ENCODE peak calls at places on chromosomes 2 and 18, in ten cellular contexts. P is WERI-Rb-1, O is PC-3, S is mammary epithelial cell, B is Peyer's patch, E is uterus, L is BE2C, A is pancreas, Z is heart left ventricle, M is upper lobe of left lung. J is an unnamed sample.

GRCh38 chr18:54261894-54262293 is 7.4 kb upstream of the POLI start:
- DNase-seq in P (no peak), O (no peak), S (no peak), B (peak; percentile 67), E (no peak), L (no peak), A (no peak), Z (no peak), M (no peak), J (no peak)

GRCh38 chr2:55721601-55722215 is 28.1 kb upstream of the PNPT1 start:
- DNase-seq in P (no peak), O (peak; percentile 82), S (peak; percentile 69), B (no peak), E (no peak), L (no peak), A (no peak), Z (no peak), M (no peak), J (no peak)

GRCh38 chr18:25876334-25876979 is 214.0 kb downstream of the SS18 start:
- DNase-seq in P (no peak), O (no peak), S (no peak), B (no peak), E (no peak), L (no peak), A (no peak), Z (no peak), M (no peak), J (no peak)

GRCh38 chr2:23719721-23720120 is 207.2 kb downstream of the ATAD2B start:
- DNase-seq in P (no peak), O (no peak), S (no peak), B (no peak), E (no peak), L (no peak), A (no peak), Z (no peak), M (no peak), J (no peak)

GRCh38 chr2:233419626-233420431 is 65.5 kb downstream of the DGKD start:
- DNase-seq in P (no peak), O (no peak), S (peak; percentile 39), B (peak; percentile 61), E (no peak), L (no peak), A (no peak), Z (no peak), M (no peak), J (no peak)

GRCh38 chr2:74915743-74916142 is 42.7 kb upstream of the POLE4 start:
- DNase-seq in P (no peak), O (peak; percentile 53), S (peak; percentile 62), B (no peak), E (no peak), L (no peak), A (no peak), Z (no peak), M (no peak), J (no peak)

GRCh38 chr2:239778042-239778811 is 246.9 kb downstream of the NDUFA10 start:
- DNase-seq in P (no peak), O (no peak), S (no peak), B (peak; percentile 26), E (no peak), L (no peak), A (peak; percentile 4), Z (no peak), M (peak; percentile 56), J (peak; percentile 41)

GRCh38 chr2:118249531-118249930 is 161.3 kb downstream of the INSIG2 start:
- DNase-seq in P (no peak), O (peak; percentile 68), S (peak; percentile 19), B (no peak), E (no peak), L (no peak), A (no peak), Z (no peak), M (no peak), J (no peak)

GRCh38 chr2:119377266-119377972 is 10.6 kb downstream of the DBI start:
- DNase-seq in P (no peak), O (no peak), S (no peak), B (no peak), E (no peak), L (no peak), A (no peak), Z (no peak), M (no peak), J (no peak)

GRCh38 chr2:165874445-165875039 is 79.0 kb downstream of the TTC21B start:
- DNase-seq in P (no peak), O (peak; percentile 93), S (peak; percentile 66), B (no peak), E (no peak), L (no peak), A (no peak), Z (no peak), M (no peak), J (no peak)

DNA sequence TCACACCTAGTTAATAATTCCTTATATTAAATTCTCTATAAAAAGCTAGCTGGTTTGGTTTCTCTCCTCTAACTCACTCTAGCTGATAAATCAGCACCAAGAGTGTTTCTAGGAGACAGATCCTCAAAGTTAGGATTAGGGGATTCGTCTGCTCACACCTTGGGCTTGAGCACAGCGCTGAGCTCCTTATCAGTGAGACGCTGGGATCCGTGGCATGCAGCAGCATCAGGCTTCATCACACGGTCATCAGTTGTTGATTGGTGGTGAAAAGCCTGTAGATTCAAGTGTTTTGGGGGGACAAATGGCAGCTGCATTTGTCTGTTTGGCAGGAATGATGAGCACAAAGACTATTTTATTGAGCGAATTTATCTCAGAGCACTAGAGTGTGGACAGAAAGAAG is 72.6 kb upstream of the MC2R start:
- DNase-seq in P (no peak), O (no peak), S (no peak), B (no peak), E (no peak), L (no peak), A (no peak), Z (no peak), M (no peak), J (no peak)
- H3K36me3 ChIP-seq in P (no peaks in the 10 kb centered on the region), O (no peaks in the 10 kb centered on the region), S (no peaks in the 10 kb centered on the region), B (no peaks in the 10 kb centered on the region), E (no peaks in the 10 kb centered on the region), L (no peaks in the 10 kb centered on the region), A (no peaks in the 10 kb centered on the region), Z (no peaks in the 10 kb centered on the region), M (no peaks in the 10 kb centered on the region), J (no peaks in the 10 kb centered on the region)

GRCh38 chr2:127153691-127154158 is 46.8 kb upstream of the BIN1 start:
- DNase-seq in P (no peak), O (peak; percentile 91), S (peak; percentile 77), B (no peak), E (peak; percentile 74), L (no peak), A (no peak), Z (no peak), M (no peak), J (no peak)
- TF ChIP-seq CTCF in P (no peak), O (no peak), S (no peak), B (no peak), E (no peak), L (no peak), A (no peak), Z (no peak), M (no peak), J (no peak)

GRCh38 chr18:9126337-9126736 is 10.2 kb upstream of the ANKRD12 start:
- DNase-seq in P (no peak), O (no peak), S (no peak), B (no peak), E (no peak), L (no peak), A (no peak), Z (no peak), M (no peak), J (no peak)

GRCh38 chr18:9120796-9121195 is 15.8 kb upstream of the ANKRD12 start:
- DNase-seq in P (no peak), O (no peak), S (no peak), B (no peak), E (no peak), L (no peak), A (no peak), Z (no peak), M (no peak), J (no peak)

GRCh38 chr18:9123520-9123919 is 13.1 kb upstream of the ANKRD12 start:
- DNase-seq in P (no peak), O (no peak), S (no peak), B (no peak), E (no peak), L (no peak), A (no peak), Z (no peak), M (no peak), J (no peak)

GRCh38 chr18:9130195-9130594 is 6.4 kb upstream of the ANKRD12 start:
- DNase-seq in P (no peak), O (no peak), S (no peak), B (no peak), E (no peak), L (no peak), A (no peak), Z (no peak), M (no peak), J (no peak)

GRCh38 chr18:9124824-9125223 is 11.8 kb upstream of the ANKRD12 start:
- DNase-seq in P (no peak), O (peak; percentile 31), S (no peak), B (no peak), E (no peak), L (no peak), A (no peak), Z (no peak), M (no peak), J (no peak)
- H3K36me3 ChIP-seq in P (peaks cover 75% of the 10 kb centered on the region), O (peaks cover 73% of the 10 kb centered on the region), S (peaks cover 48% of the 10 kb centered on the region), B (peaks cover 63% of the 10 kb centered on the region), E (no peaks in the 10 kb centered on the region), L (peaks cover 22% of the 10 kb centered on the region), A (peaks cover 16% of the 10 kb centered on the region), Z (peaks cover 97% of the 10 kb centered on the region), M (peaks cover 21% of the 10 kb centered on the region), J (peaks cover 78% of the 10 kb centered on the region)

GRCh38 chr18:75173125-75173432 is 35.9 kb downstream of the PTGR3 start:
- DNase-seq in P (no peak), O (peak; percentile 11), S (no peak), B (no peak), E (no peak), L (no peak), A (no peak), Z (no peak), M (no peak), J (no peak)
- TF ChIP-seq CTCF in P (peak; percentile 23), O (peak; percentile 40), S (no peak), B (no peak), E (no peak), L (peak; percentile 19), A (no peak), Z (peak; percentile 14), M (no peak), J (no peak)

GRCh38 chr2:17445744-17446143 is 72.5 kb downstream of the RAD51AP2 start:
- DNase-seq in P (no peak), O (no peak), S (no peak), B (no peak), E (no peak), L (no peak), A (no peak), Z (no peak), M (no peak), J (no peak)

GRCh38 chr2:17442334-17442733 is 75.9 kb downstream of the RAD51AP2 start:
- DNase-seq in P (no peak), O (no peak), S (peak; percentile 68), B (no peak), E (no peak), L (no peak), A (no peak), Z (no peak), M (no peak), J (no peak)

GRCh38 chr2:17441790-17442189 is 76.5 kb downstream of the RAD51AP2 start:
- DNase-seq in P (no peak), O (no peak), S (no peak), B (no peak), E (no peak), L (no peak), A (no peak), Z (no peak), M (no peak), J (no peak)

GRCh38 chr2:17441055-17441771 is 77.0 kb downstream of the RAD51AP2 start:
- DNase-seq in P (peak; percentile 52), O (no peak), S (no peak), B (no peak), E (no peak), L (no peak), A (no peak), Z (no peak), M (no peak), J (no peak)
- H3K36me3 ChIP-seq in P (no peaks in the 10 kb centered on the region), O (no peaks in the 10 kb centered on the region), S (no peaks in the 10 kb centered on the region), B (no peaks in the 10 kb centered on the region), E (no peaks in the 10 kb centered on the region), L (no peaks in the 10 kb centered on the region), A (no peaks in the 10 kb centered on the region), Z (no peaks in the 10 kb centered on the region), M (no peaks in the 10 kb centered on the region), J (no peaks in the 10 kb centered on the region)